ENCODE peak calls at places on chromosomes 12 and 14, in eight cellular contexts. H, L, A, Z, U, B, J and Y are unnamed samples.

GRCh38 chr12:108302471-108303311 is 36.4 kb downstream of the CMKLR1 start:
- DNase-seq in H (no peak), L (no peak), A (no peak), Z (no peak), U (peak; percentile 50), B (peak; percentile 34), J (no peak), Y (no peak)

GRCh38 chr12:12319501-12320322 is 30.3 kb downstream of the MANSC1 start:
- DNase-seq in H (no peak), L (no peak), A (no peak), Z (no peak), U (no peak), B (peak; percentile 39), J (no peak), Y (no peak)

GRCh38 chr14:64966976-64967375 is 5.2 kb downstream of the RAB15 start:
- DNase-seq in H (no peak), L (no peak), A (no peak), Z (no peak), U (no peak), B (no peak), J (no peak), Y (no peak)

GRCh38 chr12:9951026-9951652 is 19.0 kb upstream of the CLEC2A start:
- DNase-seq in H (peak; percentile 14), L (no peak), A (no peak), Z (no peak), U (no peak), B (no peak), J (no peak), Y (peak; percentile 9)

GRCh38 chr14:22926316-22926715 is 2.9 kb downstream of the PRMT5 start:
- DNase-seq in H (no peak), L (no peak), A (no peak), Z (no peak), U (peak; percentile 81), B (peak; percentile 41), J (no peak), Y (no peak)

GRCh38 chr12:78566461-78566860 is 298.1 kb upstream of the SYT1 start:
- DNase-seq in H (no peak), L (no peak), A (no peak), Z (no peak), U (no peak), B (no peak), J (no peak), Y (no peak)

GRCh38 chr12:66514581-66514980 is 164.3 kb downstream of the GRIP1 start:
- DNase-seq in H (no peak), L (no peak), A (no peak), Z (no peak), U (peak; percentile 20), B (peak; percentile 88), J (no peak), Y (no peak)

GRCh38 chr12:24921251-24922038 is 27.5 kb downstream of the BCAT1 start:
- DNase-seq in H (no peak), L (no peak), A (no peak), Z (no peak), U (no peak), B (peak; percentile 62), J (no peak), Y (no peak)

GRCh38 chr14:99182548-99183115 is 89.4 kb downstream of the BCL11B start:
- DNase-seq in H (no peak), L (no peak), A (no peak), Z (no peak), U (no peak), B (no peak), J (no peak), Y (no peak)

GRCh38 chr12:113781415-113782198 is 184.5 kb downstream of the RBM19 start:
- DNase-seq in H (no peak), L (no peak), A (no peak), Z (no peak), U (peak; percentile 60), B (peak; percentile 48), J (no peak), Y (no peak)

GRCh38 chr12:52395761-52396434 is 10.2 kb downstream of the KRT82 start:
- DNase-seq in H (no peak), L (no peak), A (peak; percentile 25), Z (no peak), U (peak; percentile 13), B (no peak), J (peak; percentile 16), Y (no peak)

GRCh38 chr12:46154221-46154975 is 114.4 kb downstream of the SLC38A1 start:
- DNase-seq in H (no peak), L (no peak), A (no peak), Z (no peak), U (peak; percentile 92), B (peak; percentile 72), J (no peak), Y (no peak)

GRCh38 chr12:53737951-53738833 is 10.9 kb upstream of the CALCOCO1 start:
- DNase-seq in H (no peak), L (no peak), A (peak; percentile 35), Z (no peak), U (no peak), B (no peak), J (no peak), Y (no peak)

GRCh38 chr12:132477703-132478432 is 12.1 kb upstream of the FBRSL1 start:
- DNase-seq in H (no peak), L (no peak), A (no peak), Z (no peak), U (no peak), B (no peak), J (no peak), Y (no peak)

GRCh38 chr12:132178801-132179401 is 34.6 kb downstream of the NOC4L start:
- DNase-seq in H (no peak), L (peak; percentile 52), A (no peak), Z (no peak), U (no peak), B (no peak), J (peak; percentile 51), Y (no peak)

GRCh38 chr14:100466111-100466856 is 120.9 kb downstream of the BEGAIN start:
- DNase-seq in H (no peak), L (no peak), A (no peak), Z (no peak), U (no peak), B (no peak), J (no peak), Y (no peak)

GRCh38 chr12:79370021-79370420 is 320.7 kb downstream of the PAWR start:
- DNase-seq in H (no peak), L (no peak), A (no peak), Z (no peak), U (no peak), B (peak; percentile 14), J (no peak), Y (no peak)

GRCh38 chr12:51417826-51418225 is 6.8 kb upstream of the SLC4A8 start:
- DNase-seq in H (no peak), L (no peak), A (no peak), Z (no peak), U (no peak), B (no peak), J (no peak), Y (no peak)

GRCh38 chr12:57898308-57898970 is 42.9 kb upstream of the ATP23 start:
- DNase-seq in H (no peak), L (peak; percentile 29), A (no peak), Z (no peak), U (no peak), B (no peak), J (no peak), Y (no peak)

GRCh38 chr14:102182901-102183619 is 43.4 kb downstream of the WDR20 start:
- DNase-seq in H (no peak), L (no peak), A (no peak), Z (no peak), U (peak; percentile 50), B (peak; percentile 83), J (no peak), Y (no peak)

GRCh38 chr12:108333898-108334699 is 5.0 kb downstream of the CMKLR1 start:
- DNase-seq in H (no peak), L (no peak), A (no peak), Z (peak; percentile 52), U (peak; percentile 54), B (peak; percentile 21), J (no peak), Y (no peak)

GRCh38 chr12:2680676-2681039 is 114.1 kb upstream of the FKBP4 start:
- DNase-seq in H (no peak), L (no peak), A (no peak), Z (no peak), U (no peak), B (no peak), J (peak; percentile 49), Y (no peak)